ENCODE peak calls at places on chromosome 2, in six cellular contexts. R is aorta, E is C1 segment of cervical spinal cord, V is Panc1, S is AG09309, Z is GDM1. B is an unnamed sample.

GRCh38 chr2:176291768-176292393 is 22.6 kb downstream of the MTX2 start:
- DNase-seq in E (no peak), V (no peak), S (no peak), R (no peak), Z (no peak), B (no peak)

GRCh38 chr2:30481323-30481800 is 34.3 kb downstream of the LCLAT1 start:
- DNase-seq in E (peak), Z (peak), R (no peak), S (no peak), V (no peak), B (peak)

GRCh38 chr2:150341982-150342680 is 145.3 kb downstream of the RND3 start:
- DNase-seq in E (no peak), R (no peak), S (no peak), V (no peak), Z (no peak), B (no peak)

GRCh38 chr2:69554981-69555380 is 88.6 kb downstream of the AAK1 start:
- DNase-seq in E (no peak), V (no peak), S (no peak), Z (peak), R (no peak), B (no peak)

GRCh38 chr2:220104871-220105351 is 477.5 kb downstream of the SLC4A3 start:
- DNase-seq in E (no peak), S (peak), Z (no peak), R (no peak), V (no peak), B (peak)

GRCh38 chr2:30761226-30761625 is 46.0 kb downstream of the CAPN13 start:
- DNase-seq in E (no peak), S (no peak), R (no peak), V (no peak), Z (no peak), B (no peak)

GRCh38 chr2:159101755-159102489 is 133.5 kb downstream of the TANC1 start:
- DNase-seq in S (no peak), Z (no peak), R (no peak), V (no peak), E (no peak), B (no peak)

GRCh38 chr2:100015849-100016248 is 126.5 kb downstream of the AFF3 start:
- DNase-seq in S (no peak), E (no peak), Z (no peak), V (no peak), R (no peak), B (no peak)

GRCh38 chr2:165868211-165868610 is 74.2 kb upstream of the GALNT3 start:
- DNase-seq in Z (no peak), E (no peak), V (no peak), R (no peak), S (no peak), B (no peak)

GRCh38 chr2:74632209-74632938 is 15.8 kb downstream of the M1AP start:
- DNase-seq in R (no peak), V (no peak), E (no peak), Z (no peak), S (no peak), B (no peak)

GRCh38 chr2:189024861-189025618 is 50.9 kb downstream of the COL3A1 start:
- DNase-seq in E (no peak), S (no peak), R (no peak), V (no peak), Z (no peak), B (no peak)

GRCh38 chr2:62192811-62193210 is 3.1 kb upstream of the B3GNT2 start:
- DNase-seq in Z (peak), V (no peak), S (no peak), E (no peak), R (no peak), B (no peak)

GRCh38 chr2:144258154-144258553 is 261.8 kb downstream of the ZEB2 start:
- DNase-seq in S (no peak), E (no peak), Z (no peak), V (no peak), R (no peak), B (no peak)

GRCh38 chr2:239324456-239324855 is 76.4 kb downstream of the HDAC4 start:
- DNase-seq in S (no peak), R (no peak), Z (no peak), E (no peak), V (no peak), B (no peak)

GRCh38 chr2:65070172-65070830 is 14.1 kb downstream of the CEP68 start:
- DNase-seq in S (no peak), Z (no peak), E (no peak), R (no peak), V (no peak), B (no peak)

GRCh38 chr2:201858781-201859180 is 52.4 kb downstream of the CDK15 start:
- DNase-seq in Z (no peak), E (peak), S (no peak), R (peak), V (no peak), B (no peak)

GRCh38 chr2:64052468-64053241 is 33.4 kb upstream of the VPS54 start:
- DNase-seq in R (no peak), E (no peak), S (no peak), V (no peak), Z (peak), B (no peak)

GRCh38 chr2:60463249-60463648 is 90.2 kb downstream of the BCL11A start:
- DNase-seq in Z (no peak), E (no peak), S (no peak), R (no peak), V (no peak), B (no peak)

GRCh38 chr2:126942427-126943203 is 43.9 kb downstream of the TEX51 start:
- DNase-seq in E (no peak), S (no peak), R (no peak), Z (no peak), V (no peak), B (no peak)

GRCh38 chr2:19038096-19039015 is 320.1 kb downstream of the OSR1 start:
- DNase-seq in E (no peak), Z (no peak), V (no peak), S (no peak), R (no peak), B (no peak)

GRCh38 chr2:218172808-218173207 is 6.0 kb upstream of the CXCR1 start:
- DNase-seq in Z (no peak), R (no peak), S (no peak), E (no peak), V (no peak), B (no peak)

GRCh38 chr2:84959045-84959493 is 11.9 kb upstream of the KCMF1 start:
- DNase-seq in E (no peak), R (no peak), Z (peak), S (no peak), V (no peak), B (no peak)

GRCh38 chr2:85579266-85579935 is 2.0 kb downstream of the VAMP8 start:
- DNase-seq in V (no peak), R (no peak), Z (no peak), S (no peak), E (peak), B (no peak)

GRCh38 chr2:80086831-80087230 is 217.7 kb downstream of the LRRTM1 start:
- DNase-seq in V (no peak), Z (no peak), S (peak), R (no peak), E (no peak), B (no peak)

GRCh38 chr2:226272435-226272834 is 527.2 kb downstream of the IRS1 start:
- DNase-seq in E (no peak), Z (no peak), R (no peak), V (no peak), S (no peak), B (no peak)

GRCh38 chr2:238761802-238762373 is 86.0 kb upstream of the TWIST2 start:
- DNase-seq in V (no peak), S (no peak), Z (no peak), E (no peak), R (no peak), B (no peak)